ENCODE peak calls at places on chromosomes 4 and X, in eight cellular contexts. J is H1, R is prostate gland, U is transverse colon, K is stomach, V is IMR-90, Z is Peyer's patch, B is right lobe of liver. H is an unnamed sample.

GRCh38 chr4:168411318-168412150 is 68.8 kb downstream of the DDX60L start:
- DNase-seq in J (no peak), R (no peak), U (no peak), K (no peak), V (peak), Z (no peak), B (no peak), H (no peak)

GRCh38 chr4:13535708-13536361 is 8.5 kb downstream of the NKX3-2 start:
- DNase-seq in J (peak), R (no peak), U (no peak), K (no peak), V (no peak), Z (no peak), B (no peak), H (no peak)

GRCh38 chrX:72460715-72461114 is 111.9 kb downstream of the HDAC8 start:
- DNase-seq in J (no peak), R (no peak), U (no peak), K (no peak), V (no peak), Z (no peak), B (no peak), H (no peak)

GRCh38 chr4:87375719-87376291 is 15.2 kb downstream of the HSD17B11 start:
- DNase-seq in J (no peak), R (peak), U (no peak), K (peak), V (peak), Z (no peak), B (no peak), H (no peak)

GRCh38 chrX:42131856-42132255 is 208.5 kb upstream of the CASK start:
- DNase-seq in J (no peak), R (no peak), U (no peak), K (no peak), V (no peak), Z (no peak), B (no peak), H (no peak)

GRCh38 chr4:93285346-93285745 is 543.2 kb upstream of the ATOH1 start:
- DNase-seq in J (no peak), R (no peak), U (no peak), K (no peak), V (no peak), Z (no peak), B (no peak), H (no peak)

GRCh38 chr4:8600266-8600665 is 7.7 kb downstream of the CPZ start:
- DNase-seq in J (no peak), R (no peak), U (no peak), K (no peak), V (no peak), Z (no peak), B (no peak), H (no peak)

GRCh38 chr4:56655209-56655626 is 25.9 kb downstream of the HOPX start:
- DNase-seq in J (no peak), R (no peak), U (peak), K (no peak), V (peak), Z (peak), B (no peak), H (no peak)

GRCh38 chrX:133921764-133922389 is 63.5 kb downstream of the GPC3 start:
- DNase-seq in J (peak), R (peak), U (peak), K (peak), V (peak), Z (peak), B (peak), H (no peak)

GRCh38 chr4:176949022-176949421 is 156.3 kb upstream of the VEGFC start:
- DNase-seq in J (no peak), R (no peak), U (no peak), K (no peak), V (peak), Z (no peak), B (no peak), H (no peak)

GRCh38 chrX:36986231-36986630 is 21.9 kb upstream of the FAM47C start:
- DNase-seq in J (no peak), R (no peak), U (no peak), K (no peak), V (no peak), Z (no peak), B (no peak), H (no peak)

GRCh38 chrX:106481341-106481740 is 130.4 kb upstream of the RADX start:
- DNase-seq in J (peak), R (peak), U (peak), K (peak), V (peak), Z (no peak), B (no peak), H (no peak)

GRCh38 chr4:16270654-16271328 is 44.5 kb upstream of the TAPT1 start:
- DNase-seq in J (peak), R (no peak), U (no peak), K (no peak), V (no peak), Z (no peak), B (no peak), H (no peak)

GRCh38 chr4:121011780-121012340 is 60.5 kb downstream of the NDNF start:
- DNase-seq in J (no peak), R (no peak), U (no peak), K (no peak), V (no peak), Z (no peak), B (no peak), H (no peak)

GRCh38 chr4:121726642-121727268 is 30.0 kb upstream of the ANXA5 start:
- DNase-seq in J (no peak), R (peak), U (no peak), K (no peak), V (peak), Z (no peak), B (no peak), H (no peak)

GRCh38 chr4:144291164-144291563 is 150.6 kb upstream of the GYPA start:
- DNase-seq in J (no peak), R (no peak), U (no peak), K (no peak), V (no peak), Z (no peak), B (no peak), H (no peak)

GRCh38 chrX:111164728-111165127 is 68.7 kb downstream of the PAK3 start:
- DNase-seq in J (no peak), R (no peak), U (no peak), K (no peak), V (peak), Z (no peak), B (no peak), H (no peak)

GRCh38 chr4:70178075-70178660 is 17.4 kb upstream of the ODAM start:
- DNase-seq in J (no peak), R (no peak), U (no peak), K (no peak), V (no peak), Z (no peak), B (no peak), H (no peak)

GRCh38 chrX:136759968-136760367 is 20.8 kb downstream of the ARHGEF6 start:
- DNase-seq in J (no peak), R (no peak), U (no peak), K (no peak), V (no peak), Z (no peak), B (no peak), H (no peak)

GRCh38 chr4:128427832-128428366 is 140.3 kb upstream of the PGRMC2 start:
- DNase-seq in J (no peak), R (peak), U (peak), K (peak), V (peak), Z (peak), B (peak), H (no peak)

GRCh38 chrX:132333351-132333750 is 114.1 kb upstream of the RAP2C start:
- DNase-seq in J (no peak), R (no peak), U (no peak), K (no peak), V (no peak), Z (no peak), B (no peak), H (no peak)

GRCh38 chr4:107624024-107624423 is 96.0 kb downstream of the PAPSS1 start:
- DNase-seq in J (no peak), R (no peak), U (no peak), K (no peak), V (no peak), Z (no peak), B (no peak), H (no peak)

GRCh38 chr4:21211836-21212235 is 511.6 kb downstream of the PACRGL start:
- DNase-seq in J (no peak), R (no peak), U (no peak), K (no peak), V (no peak), Z (no peak), B (no peak), H (no peak)

GRCh38 chr4:32025840-32026459 is 1305.8 kb downstream of the PCDH7 start:
- DNase-seq in J (no peak), R (no peak), U (peak), K (no peak), V (no peak), Z (no peak), B (no peak), H (no peak)

GRCh38 chr4:105158837-105159236 is 12.2 kb downstream of the TET2 start:
- DNase-seq in J (no peak), R (no peak), U (no peak), K (no peak), V (peak), Z (no peak), B (peak), H (no peak)

GRCh38 chrX:37825225-37825842 is 22.0 kb downstream of the DYNLT3 start:
- DNase-seq in J (peak), R (peak), U (peak), K (peak), V (peak), Z (no peak), B (peak), H (no peak)

GRCh38 chr4:101954975-101955678 is 164.6 kb downstream of the BANK1 start:
- DNase-seq in J (no peak), R (no peak), U (no peak), K (no peak), V (no peak), Z (no peak), B (no peak), H (no peak)

GRCh38 chr4:156575430-156576073 is 396.0 kb downstream of the PDGFC start:
- DNase-seq in J (peak), R (no peak), U (no peak), K (no peak), V (no peak), Z (no peak), B (no peak), H (no peak)

GRCh38 chrX:48599341-48599740 is 2.0 kb downstream of the WDR13 start:
- DNase-seq in J (no peak), R (no peak), U (no peak), K (no peak), V (no peak), Z (no peak), B (no peak), H (no peak)

GRCh38 chrX:48595929-48596328 is 1.4 kb upstream of the WDR13 start:
- DNase-seq in J (no peak), R (no peak), U (no peak), K (no peak), V (no peak), Z (no peak), B (no peak), H (no peak)

GRCh38 chrX:48598645-48599044 is 1.4 kb downstream of the WDR13 start:
- DNase-seq in J (no peak), R (no peak), U (no peak), K (no peak), V (no peak), Z (no peak), B (no peak), H (no peak)

GRCh38 chrX:48600226-48600625 is 2.9 kb downstream of the WDR13 start:
- DNase-seq in J (no peak), R (no peak), U (no peak), K (no peak), V (no peak), Z (no peak), B (no peak), H (no peak)

DNA sequence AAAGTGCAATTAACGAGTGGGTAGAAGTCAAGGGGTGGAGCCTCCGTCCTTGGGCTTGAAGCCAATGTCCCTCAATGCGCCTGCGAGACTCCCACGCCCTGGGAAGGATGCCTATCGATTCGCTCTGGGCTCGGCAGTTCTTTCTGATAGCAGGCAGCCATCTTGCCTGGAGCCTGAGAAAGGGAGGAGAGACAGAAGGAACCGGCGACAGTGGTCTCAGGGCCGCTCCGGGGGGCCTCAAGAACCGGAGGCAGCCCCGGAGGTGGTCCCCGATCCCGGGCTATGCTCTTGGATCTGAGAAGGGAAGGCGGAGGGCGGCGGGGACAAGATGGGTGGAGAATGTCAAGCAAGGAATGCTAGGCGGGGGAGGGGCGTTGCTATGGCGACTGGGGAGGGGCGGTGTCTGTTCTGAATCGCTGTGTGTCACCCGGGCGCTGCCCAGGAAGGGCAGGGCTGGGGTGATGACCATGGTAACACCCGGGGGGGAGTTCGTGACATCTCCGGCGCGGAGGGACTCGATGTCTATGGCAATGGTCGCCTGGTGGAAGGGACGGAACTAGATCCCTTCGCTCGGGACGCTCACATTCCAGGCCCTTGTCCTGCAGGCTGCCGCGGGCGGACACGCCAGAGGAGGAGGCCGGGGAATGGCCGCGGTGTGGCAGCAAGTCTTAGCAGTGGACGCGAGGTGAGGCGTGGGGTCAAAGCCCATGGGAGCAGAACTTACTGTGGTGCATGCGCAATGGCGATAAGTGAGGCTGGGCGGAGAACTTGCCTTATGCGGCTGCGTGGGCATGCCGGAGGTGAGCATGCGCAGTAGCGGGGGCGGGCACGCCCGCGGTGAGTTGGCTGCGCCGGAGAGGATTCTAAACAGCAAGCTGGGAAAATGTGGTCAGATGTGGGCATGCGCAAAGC is at the start of gene WDR13:
- DNase-seq in J (peak), R (peak), U (peak), K (peak), V (peak), Z (peak), B (peak), H (peak)
- TF ChIP-seq POLR2A in J (peak), R (peak), U (peak), K (peak), V (peak), Z (peak), B (peak), H (no peak)

GRCh38 chrX:31279359-31279758 is 207.5 kb upstream of the FTHL17 start:
- DNase-seq in J (no peak), R (no peak), U (no peak), K (no peak), V (peak), Z (no peak), B (no peak), H (no peak)
- TF ChIP-seq CTCF in J (peak), R (peak), U (peak), K (no peak), V (peak), Z (peak), B (peak), H (peak)

GRCh38 chrX:9532349-9532748 is 67.5 kb downstream of the TBL1X start:
- DNase-seq in J (no peak), R (no peak), U (no peak), K (no peak), V (peak), Z (no peak), B (no peak), H (no peak)

GRCh38 chrX:9534686-9535085 is 69.8 kb downstream of the TBL1X start:
- DNase-seq in J (no peak), R (no peak), U (no peak), K (no peak), V (peak), Z (no peak), B (no peak), H (no peak)

GRCh38 chrX:9530848-9531274 is 66.0 kb downstream of the TBL1X start:
- DNase-seq in J (peak), R (peak), U (peak), K (peak), V (peak), Z (peak), B (peak), H (no peak)

GRCh38 chrX:9535101-9535500 is 70.2 kb downstream of the TBL1X start:
- DNase-seq in J (no peak), R (no peak), U (no peak), K (no peak), V (peak), Z (no peak), B (no peak), H (no peak)

DNA sequence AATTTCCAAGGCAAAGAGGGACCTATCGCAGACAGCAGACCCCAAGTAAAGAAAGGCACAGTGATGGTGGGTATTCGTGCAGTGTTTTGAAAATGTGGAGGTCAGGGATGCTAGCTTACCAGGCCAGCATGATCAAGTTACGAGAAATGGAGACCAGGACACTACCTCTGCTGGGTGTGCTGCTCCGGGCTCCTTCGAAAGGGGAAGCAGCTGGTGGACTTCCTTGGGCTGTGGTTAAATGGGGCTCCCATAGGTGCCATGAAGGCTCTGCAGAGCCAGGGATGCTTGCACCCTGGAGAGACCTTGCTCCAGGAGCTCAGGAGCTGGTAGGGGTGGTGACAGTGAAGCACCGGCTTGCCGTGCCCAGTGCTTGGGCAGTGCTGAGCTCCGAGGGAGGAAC is 68.8 kb downstream of the TBL1X start:
- DNase-seq in J (no peak), R (no peak), U (no peak), K (no peak), V (no peak), Z (no peak), B (no peak), H (no peak)
- TF ChIP-seq POLR2A in J (no peak), R (no peak), U (no peak), K (no peak), V (no peak), Z (no peak), B (no peak), H (no peak)

DNA sequence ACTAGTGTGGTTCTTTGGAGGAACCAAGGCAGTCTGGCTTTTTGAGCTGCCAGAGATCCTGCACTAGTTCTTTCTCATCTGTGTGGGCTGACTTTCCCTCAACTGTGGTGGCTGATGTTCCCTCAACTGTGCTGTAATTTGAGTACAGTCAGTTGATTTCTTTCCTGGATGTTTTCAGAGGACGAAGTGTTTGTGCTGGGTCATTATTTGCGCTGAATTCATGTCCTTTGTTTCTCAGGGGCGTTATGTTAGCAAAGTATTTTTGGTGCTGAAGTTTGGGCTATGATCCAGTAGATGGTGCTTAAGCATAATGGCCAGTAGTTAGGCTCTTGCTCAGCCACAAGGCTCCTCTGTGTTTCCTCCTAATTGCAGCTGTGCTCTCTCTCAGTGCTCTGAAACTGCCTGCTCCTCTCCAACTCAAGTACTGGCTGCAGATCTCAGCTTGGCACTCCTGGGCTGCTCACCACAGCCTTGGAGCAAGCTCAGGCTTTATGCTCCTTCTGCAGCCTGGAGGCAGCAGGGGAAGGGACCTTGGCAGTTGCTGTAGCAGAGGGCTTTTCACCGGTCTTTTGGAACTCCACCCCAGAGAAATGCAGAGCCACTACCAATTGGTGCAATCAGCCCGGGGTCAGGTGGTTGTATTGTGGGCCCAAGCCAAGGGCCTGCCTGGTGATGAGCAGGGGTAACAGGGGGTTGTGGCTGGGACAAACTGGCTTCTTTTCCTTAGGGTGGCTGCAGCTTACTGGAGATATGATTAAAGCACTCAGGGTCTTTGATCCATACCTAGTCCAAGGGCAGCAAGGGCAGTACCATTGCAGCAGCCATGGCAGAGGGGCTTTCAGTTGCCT is 27.9 kb downstream of the ENPEP start:
- DNase-seq in J (no peak), R (no peak), U (no peak), K (no peak), V (peak), Z (no peak), B (no peak), H (no peak)
- TF ChIP-seq CTCF in J (peak), R (no peak), U (no peak), K (no peak), V (no peak), Z (no peak), B (no peak), H (no peak)

DNA sequence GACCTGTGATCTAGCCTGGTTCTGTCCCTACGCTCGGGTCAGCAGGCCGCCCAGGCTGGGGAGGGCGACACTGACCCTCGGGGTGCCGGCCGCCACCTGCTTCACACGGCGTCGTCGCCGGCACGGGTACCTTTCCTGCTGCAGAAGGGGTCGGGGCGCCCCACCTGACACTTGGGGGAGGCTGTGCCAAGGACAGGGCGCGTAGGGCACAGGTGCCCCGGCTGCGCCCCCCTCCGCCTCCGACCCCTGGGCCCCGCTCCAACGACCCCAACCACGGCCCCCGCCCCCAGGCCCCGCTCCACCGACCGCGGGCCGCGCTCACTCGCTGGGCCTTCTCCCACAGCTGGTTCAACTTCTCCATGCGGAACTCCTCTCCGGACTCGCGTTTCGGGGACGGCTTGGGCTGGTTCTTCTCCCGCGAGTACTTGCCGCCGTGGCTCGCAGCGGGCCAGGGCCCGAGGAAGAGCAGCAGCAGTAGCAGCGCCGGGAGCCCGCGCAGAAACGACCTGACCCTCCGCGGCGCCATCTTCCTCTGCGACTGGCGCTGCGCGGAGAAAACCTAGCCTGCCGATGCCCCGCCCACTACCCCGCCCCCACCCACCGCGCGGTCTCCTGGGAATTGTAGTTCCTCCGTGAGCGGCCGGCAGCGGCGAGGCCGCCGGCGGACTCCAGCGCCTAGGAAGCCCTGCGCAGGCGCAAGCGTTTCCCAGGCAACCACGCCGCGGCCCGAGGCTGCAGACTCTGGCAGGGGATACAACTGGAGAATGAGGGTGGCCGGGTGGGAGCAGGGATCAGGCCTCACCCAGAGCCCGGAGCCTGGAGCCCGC is at the start of gene LRPAP1:
- DNase-seq in J (peak), R (peak), U (peak), K (peak), V (peak), Z (peak), B (peak), H (peak)
- TF ChIP-seq POLR2A in J (peak), R (peak), U (peak), K (peak), V (peak), Z (peak), B (peak), H (peak)

H was measured in esophagus squamous epithelium.